ENCODE peak calls at places on chromosomes 13 and 19, in ten cellular contexts. M is GM12878, C is WTC11, W is A549, A is endothelial cell of umbilical vein, B is HCT116, X is K562, V is SK-N-SH, F is H1, G is HepG2. O is an unnamed sample.

GRCh38 chr19:1000095-1000494 is at the start of gene GRIN3B:
- DNase-seq in A (peak; percentile 34), W (peak; percentile 80), B (peak; percentile 41), M (no peak), C (peak; percentile 90), F (peak; percentile 89), V (peak; percentile 89), G (peak; percentile 43), X (peak; percentile 79), O (peak; percentile 44)

GRCh38 chr13:30985637-30986205 is 53.3 kb downstream of the TEX26 start:
- DNase-seq in M (no peak), F (no peak), G (no peak), X (no peak), B (no peak), V (no peak), A (no peak), C (no peak), W (no peak), O (no peak)

GRCh38 chr19:31392514-31392913 is 43.3 kb upstream of the TSHZ3 start:
- DNase-seq in F (no peak), A (no peak), B (no peak), G (no peak), M (no peak), X (no peak), V (no peak), W (no peak), C (no peak), O (no peak)

GRCh38 chr19:28999733-29000433 is 213.1 kb downstream of the UQCRFS1 start:
- DNase-seq in C (no peak), W (no peak), F (no peak), M (no peak), G (no peak), V (no peak), X (no peak), A (no peak), B (no peak), O (no peak)

GRCh38 chr19:16355293-16356043 is 30.8 kb downstream of the KLF2 start:
- DNase-seq in B (no peak), V (no peak), G (no peak), X (peak; percentile 56), A (no peak), M (no peak), W (no peak), C (no peak), F (no peak), O (peak; percentile 92)

GRCh38 chr19:34979819-34980640 is 16.0 kb upstream of the ZNF792 start:
- DNase-seq in M (no peak), B (no peak), F (no peak), G (no peak), C (no peak), A (no peak), W (no peak), V (no peak), X (peak; percentile 27), O (no peak)

GRCh38 chr19:46412983-46413261 is 442 bp downstream of the CCDC8 start:
- DNase-seq in V (no peak), M (no peak), X (no peak), G (no peak), F (no peak), B (no peak), W (no peak), C (no peak), A (no peak), O (no peak)

GRCh38 chr19:7541828-7542443 is 6.4 kb downstream of the PNPLA6 start:
- DNase-seq in M (no peak), V (no peak), W (no peak), B (no peak), G (no peak), A (no peak), X (no peak), C (no peak), F (no peak), O (no peak)

GRCh38 chr19:13138916-13139198 is 11.3 kb downstream of the STX10 start:
- DNase-seq in B (no peak), X (no peak), W (no peak), G (no peak), C (no peak), M (no peak), V (no peak), F (no peak), A (no peak), O (peak; percentile 81)

GRCh38 chr19:2421581-2422306 is 5.6 kb downstream of the TIMM13 start:
- DNase-seq in G (no peak), X (no peak), F (no peak), M (no peak), A (no peak), C (no peak), V (no peak), W (no peak), B (no peak), O (no peak)

GRCh38 chr13:52159159-52159982 is at the start of gene NEK3:
- DNase-seq in B (peak; percentile 47), M (no peak), W (peak; percentile 42), X (peak; percentile 65), V (peak; percentile 93), G (peak; percentile 59), A (peak; percentile 71), F (peak; percentile 86), C (peak; percentile 78), O (peak; percentile 86)

GRCh38 chr19:11288349-11288748 is 7.6 kb upstream of the TSPAN16 start:
- DNase-seq in M (no peak), F (no peak), G (no peak), A (peak; percentile 38), X (peak; percentile 41), V (peak; percentile 49), W (peak; percentile 25), C (no peak), B (no peak), O (peak; percentile 43)

GRCh38 chr19:21321996-21322395 is 7.2 kb downstream of the ZNF708 start:
- DNase-seq in F (no peak), B (no peak), G (no peak), M (no peak), A (no peak), C (no peak), W (no peak), X (no peak), V (no peak), O (no peak)

GRCh38 chr13:110713981-110714797 is 689 bp downstream of the ING1 start:
- DNase-seq in X (peak; percentile 50), V (peak; percentile 56), G (peak; percentile 28), A (peak; percentile 47), F (peak; percentile 56), B (no peak), W (no peak), C (peak; percentile 43), M (no peak), O (peak; percentile 79)
- TF ChIP-seq CTCF in X (no peak), V (no peak), G (peak; percentile 17), A (no peak), F (no peak), B (no peak), W (no peak), C (no peak), M (peak; percentile 30), O (no peak)

GRCh38 chr19:19140476-19140875 is 2.2 kb upstream of the TMEM161A start:
- DNase-seq in X (no peak), C (no peak), V (no peak), G (no peak), F (no peak), W (no peak), M (no peak), A (no peak), B (no peak), O (no peak)

GRCh38 chr19:19139876-19140229 is 1.6 kb upstream of the TMEM161A start:
- DNase-seq in M (no peak), W (no peak), C (no peak), V (no peak), B (no peak), F (no peak), A (no peak), G (no peak), X (no peak), O (no peak)

GRCh38 chr19:19134687-19135158 is 3.6 kb downstream of the TMEM161A start:
- DNase-seq in F (peak; percentile 89), G (no peak), B (no peak), C (peak; percentile 82), X (peak; percentile 90), M (no peak), A (no peak), V (peak; percentile 32), W (no peak), O (peak; percentile 11)

GRCh38 chr19:19138110-19138981 is at the start of gene TMEM161A:
- DNase-seq in C (peak; percentile 98), V (peak; percentile 100), M (peak; percentile 98), A (peak; percentile 99), G (peak; percentile 96), X (peak; percentile 99), B (peak; percentile 98), W (peak; percentile 97), F (peak; percentile 98), O (peak; percentile 98)

GRCh38 chr19:19137556-19138109 is 645 bp downstream of the TMEM161A start:
- DNase-seq in M (no peak), G (no peak), V (peak; percentile 54), A (no peak), F (no peak), W (no peak), B (no peak), C (no peak), X (peak; percentile 47), O (no peak)
- TF ChIP-seq MAX in M (no peak), G (no peak), V (no peak), A (no peak), F (no peak), W (no peak), B (no peak), C (no peak), X (no peak), O (no peak)

GRCh38 chr13:112445411-112446271 is 69.5 kb downstream of the SPACA7 start:
- DNase-seq in F (no peak), B (no peak), M (no peak), C (no peak), G (no peak), X (no peak), A (no peak), W (no peak), V (peak; percentile 47), O (no peak)

GRCh38 chr13:112443191-112444000 is 67.2 kb downstream of the SPACA7 start:
- DNase-seq in W (no peak), F (peak; percentile 81), G (no peak), A (no peak), B (no peak), C (peak; percentile 79), M (no peak), X (peak; percentile 9), V (peak; percentile 64), O (peak; percentile 28)

GRCh38 chr13:112444416-112445399 is 68.6 kb downstream of the SPACA7 start:
- DNase-seq in C (no peak), X (no peak), G (no peak), W (no peak), F (peak; percentile 38), V (no peak), B (no peak), A (no peak), M (no peak), O (no peak)

GRCh38 chr13:112442483-112443090 is 66.4 kb downstream of the SPACA7 start:
- DNase-seq in W (no peak), X (no peak), V (peak; percentile 28), G (no peak), B (no peak), M (no peak), C (no peak), F (no peak), A (no peak), O (peak; percentile 20)

GRCh38 chr13:112444001-112444311 is 67.8 kb downstream of the SPACA7 start:
- DNase-seq in V (peak; percentile 88), M (no peak), B (peak; percentile 34), F (peak; percentile 98), W (peak; percentile 38), G (peak; percentile 44), X (peak; percentile 65), C (peak; percentile 94), A (peak; percentile 53), O (peak; percentile 68)
- TF ChIP-seq CTCF in V (peak; percentile 78), M (peak; percentile 93), B (peak; percentile 86), F (no peak), W (peak; percentile 53), G (peak; percentile 96), X (peak; percentile 84), C (peak; percentile 93), A (peak; percentile 94), O (peak; percentile 95)

GRCh38 chr13:49097374-49097773 is 121.7 kb downstream of the FNDC3A start:
- DNase-seq in B (peak; percentile 13), V (no peak), C (no peak), W (no peak), F (no peak), M (no peak), X (no peak), G (peak; percentile 70), A (peak; percentile 42), O (no peak)
- TF ChIP-seq MAX in B (no peak), V (no peak), C (no peak), W (no peak), F (no peak), M (no peak), X (no peak), G (no peak), A (no peak), O (no peak)